ENCODE peak calls at places on chromosomes 5 and 9, in five cellular contexts. One of them, this sample, is unnamed.

GRCh38 chr9:23774266-23774665 is 51.8 kb downstream of the ELAVL2 start:
- DNase-seq in CD8-positive, alpha-beta memory T cell: no peak
- DNase-seq in breast epithelium: no peak
- DNase-seq in IMR-90: no peak
- DNase-seq in PC-9: no peak
- DNase-seq in this sample: no peak

GRCh38 chr5:168770036-168770498 is 190.9 kb upstream of the PANK3 start:
- DNase-seq in breast epithelium: no peak
- DNase-seq in IMR-90: no peak
- DNase-seq in CD8-positive, alpha-beta memory T cell: no peak
- DNase-seq in PC-9: no peak
- DNase-seq in this sample: no peak

GRCh38 chr5:81545911-81546310 is 152.0 kb upstream of the ACOT12 start:
- DNase-seq in CD8-positive, alpha-beta memory T cell: no peak
- DNase-seq in IMR-90: no peak
- DNase-seq in PC-9: no peak
- DNase-seq in breast epithelium: no peak
- DNase-seq in this sample: no peak

GRCh38 chr5:6595405-6595804 is 37.4 kb downstream of the NSUN2 start:
- DNase-seq in PC-9: no peak
- DNase-seq in IMR-90: no peak
- DNase-seq in CD8-positive, alpha-beta memory T cell: no peak
- DNase-seq in breast epithelium: no peak
- DNase-seq in this sample: no peak

GRCh38 chr9:16133556-16134227 is 580.8 kb downstream of the CCDC171 start:
- DNase-seq in breast epithelium: no peak
- DNase-seq in IMR-90: peak
- DNase-seq in PC-9: peak
- DNase-seq in CD8-positive, alpha-beta memory T cell: peak
- DNase-seq in this sample: peak

GRCh38 chr9:93974151-93974550 is 19.0 kb upstream of the BARX1 start:
- DNase-seq in IMR-90: no peak
- DNase-seq in breast epithelium: no peak
- DNase-seq in CD8-positive, alpha-beta memory T cell: no peak
- DNase-seq in PC-9: no peak
- DNase-seq in this sample: no peak

GRCh38 chr9:112233769-112234168 is 58.7 kb upstream of the SUSD1 start:
- DNase-seq in PC-9: no peak
- DNase-seq in breast epithelium: no peak
- DNase-seq in CD8-positive, alpha-beta memory T cell: no peak
- DNase-seq in IMR-90: peak
- DNase-seq in this sample: no peak

GRCh38 chr5:88688242-88688959 is 194.6 kb downstream of the MEF2C start:
- DNase-seq in PC-9: no peak
- DNase-seq in breast epithelium: no peak
- DNase-seq in CD8-positive, alpha-beta memory T cell: no peak
- DNase-seq in IMR-90: no peak
- DNase-seq in this sample: no peak

GRCh38 chr5:546376-546908 is 22.2 kb upstream of the SLC9A3 start:
- DNase-seq in IMR-90: no peak
- DNase-seq in PC-9: no peak
- DNase-seq in breast epithelium: no peak
- DNase-seq in CD8-positive, alpha-beta memory T cell: no peak
- DNase-seq in this sample: no peak

GRCh38 chr9:130918870-130919558 is 20.0 kb downstream of the FIBCD1 start:
- DNase-seq in PC-9: no peak
- DNase-seq in IMR-90: no peak
- DNase-seq in CD8-positive, alpha-beta memory T cell: no peak
- DNase-seq in breast epithelium: no peak
- DNase-seq in this sample: no peak

GRCh38 chr5:103918668-103919367 is 356.2 kb upstream of the NUDT12 start:
- DNase-seq in IMR-90: peak
- DNase-seq in CD8-positive, alpha-beta memory T cell: no peak
- DNase-seq in breast epithelium: no peak
- DNase-seq in PC-9: no peak
- DNase-seq in this sample: peak

GRCh38 chr5:148976569-148977321 is 86.1 kb downstream of the SH3TC2 start:
- DNase-seq in PC-9: no peak
- DNase-seq in breast epithelium: no peak
- DNase-seq in CD8-positive, alpha-beta memory T cell: no peak
- DNase-seq in IMR-90: peak
- DNase-seq in this sample: no peak

GRCh38 chr9:134515026-134515821 is 126.4 kb upstream of the COL5A1 start:
- DNase-seq in CD8-positive, alpha-beta memory T cell: no peak
- DNase-seq in IMR-90: peak
- DNase-seq in PC-9: peak
- DNase-seq in breast epithelium: peak
- DNase-seq in this sample: no peak

GRCh38 chr9:100294341-100294740 is 58.4 kb downstream of the TEX10 start:
- DNase-seq in IMR-90: peak
- DNase-seq in CD8-positive, alpha-beta memory T cell: no peak
- DNase-seq in breast epithelium: no peak
- DNase-seq in PC-9: no peak
- DNase-seq in this sample: no peak

GRCh38 chr9:86642721-86643120 is 288.5 kb upstream of the TUT7 start:
- DNase-seq in IMR-90: no peak
- DNase-seq in breast epithelium: no peak
- DNase-seq in CD8-positive, alpha-beta memory T cell: no peak
- DNase-seq in PC-9: no peak
- DNase-seq in this sample: no peak

GRCh38 chr5:116536279-116537161 is 38.1 kb downstream of the SEMA6A start:
- DNase-seq in breast epithelium: no peak
- DNase-seq in PC-9: no peak
- DNase-seq in CD8-positive, alpha-beta memory T cell: no peak
- DNase-seq in IMR-90: no peak
- DNase-seq in this sample: no peak

GRCh38 chr5:17315710-17316221 is 98.3 kb downstream of the BASP1 start:
- DNase-seq in CD8-positive, alpha-beta memory T cell: no peak
- DNase-seq in IMR-90: peak
- DNase-seq in breast epithelium: no peak
- DNase-seq in PC-9: no peak
- DNase-seq in this sample: no peak

GRCh38 chr5:59562756-59563389 is 330.7 kb downstream of the PDE4D start:
- DNase-seq in IMR-90: peak
- DNase-seq in breast epithelium: no peak
- DNase-seq in CD8-positive, alpha-beta memory T cell: no peak
- DNase-seq in PC-9: peak
- DNase-seq in this sample: peak

GRCh38 chr5:55625603-55625875 is 86.6 kb downstream of the SLC38A9 start:
- DNase-seq in IMR-90: no peak
- DNase-seq in PC-9: no peak
- DNase-seq in breast epithelium: no peak
- DNase-seq in CD8-positive, alpha-beta memory T cell: no peak
- DNase-seq in this sample: no peak
- H3K27ac ChIP-seq in IMR-90: no peak
- H3K27ac ChIP-seq in PC-9: no peak
- H3K27ac ChIP-seq in breast epithelium: peak
- H3K27ac ChIP-seq in CD8-positive, alpha-beta memory T cell: no peak
- H3K27ac ChIP-seq in this sample: no peak

GRCh38 chr5:135013947-135014570 is 20.0 kb downstream of the PITX1 start:
- DNase-seq in IMR-90: peak
- DNase-seq in breast epithelium: peak
- DNase-seq in PC-9: no peak
- DNase-seq in CD8-positive, alpha-beta memory T cell: no peak
- DNase-seq in this sample: no peak
- H3K27ac ChIP-seq in IMR-90: no peak
- H3K27ac ChIP-seq in breast epithelium: peak
- H3K27ac ChIP-seq in PC-9: no peak
- H3K27ac ChIP-seq in CD8-positive, alpha-beta memory T cell: no peak
- H3K27ac ChIP-seq in this sample: no peak

GRCh38 chr9:115107701-115108100 is 10.3 kb downstream of the TNC start:
- DNase-seq in IMR-90: no peak
- DNase-seq in PC-9: no peak
- DNase-seq in breast epithelium: no peak
- DNase-seq in CD8-positive, alpha-beta memory T cell: no peak
- DNase-seq in this sample: no peak
- H3K27ac ChIP-seq in IMR-90: no peak
- H3K27ac ChIP-seq in PC-9: no peak
- H3K27ac ChIP-seq in breast epithelium: peak
- H3K27ac ChIP-seq in CD8-positive, alpha-beta memory T cell: no peak
- H3K27ac ChIP-seq in this sample: no peak

DNA sequence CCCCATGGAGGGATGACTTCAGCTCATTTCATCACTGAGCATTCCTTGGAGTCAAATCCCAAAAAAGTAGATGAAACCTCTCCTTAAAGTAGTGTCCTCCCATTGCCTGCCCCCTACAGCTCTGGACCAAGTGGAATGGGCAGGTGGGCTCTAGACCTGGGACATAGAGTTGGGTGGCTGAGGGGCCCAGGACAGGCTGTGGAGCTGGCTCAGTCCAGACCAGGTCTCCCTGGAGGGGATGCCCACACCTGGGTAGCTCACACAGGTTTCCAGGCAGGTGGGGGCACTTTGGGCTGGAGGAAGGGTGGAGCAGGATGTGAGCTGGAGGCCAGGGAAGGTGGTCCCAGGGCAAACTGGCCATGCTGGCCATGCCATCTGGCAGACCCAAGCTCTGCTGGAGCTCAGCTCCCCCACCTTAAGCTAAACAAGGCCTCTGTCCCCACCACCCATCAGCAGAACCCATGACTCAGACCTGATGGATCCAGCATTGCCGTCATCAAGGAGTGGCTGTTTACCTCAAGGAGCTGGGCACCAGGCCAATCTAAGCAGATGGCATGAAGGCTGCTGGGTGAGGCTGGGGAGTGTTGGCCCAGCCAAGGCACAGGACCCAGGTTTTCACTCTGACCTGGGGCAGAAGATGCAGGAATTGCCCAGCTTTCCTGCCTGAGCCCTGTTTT is 6.2 kb upstream of the SPINK4 start:
- DNase-seq in IMR-90: peak
- DNase-seq in breast epithelium: peak
- DNase-seq in PC-9: peak
- DNase-seq in CD8-positive, alpha-beta memory T cell: no peak
- DNase-seq in this sample: no peak
- H3K27ac ChIP-seq in IMR-90: peak
- H3K27ac ChIP-seq in breast epithelium: peak
- H3K27ac ChIP-seq in PC-9: peak
- H3K27ac ChIP-seq in CD8-positive, alpha-beta memory T cell: no peak
- H3K27ac ChIP-seq in this sample: no peak

GRCh38 chr5:112228672-112229071 is 190.4 kb downstream of the EPB41L4A start:
- DNase-seq in PC-9: peak
- DNase-seq in CD8-positive, alpha-beta memory T cell: no peak
- DNase-seq in IMR-90: peak
- DNase-seq in breast epithelium: peak
- DNase-seq in this sample: no peak
- H3K27ac ChIP-seq in PC-9: peak
- H3K27ac ChIP-seq in CD8-positive, alpha-beta memory T cell: no peak
- H3K27ac ChIP-seq in IMR-90: no peak
- H3K27ac ChIP-seq in breast epithelium: peak
- H3K27ac ChIP-seq in this sample: no peak

DNA sequence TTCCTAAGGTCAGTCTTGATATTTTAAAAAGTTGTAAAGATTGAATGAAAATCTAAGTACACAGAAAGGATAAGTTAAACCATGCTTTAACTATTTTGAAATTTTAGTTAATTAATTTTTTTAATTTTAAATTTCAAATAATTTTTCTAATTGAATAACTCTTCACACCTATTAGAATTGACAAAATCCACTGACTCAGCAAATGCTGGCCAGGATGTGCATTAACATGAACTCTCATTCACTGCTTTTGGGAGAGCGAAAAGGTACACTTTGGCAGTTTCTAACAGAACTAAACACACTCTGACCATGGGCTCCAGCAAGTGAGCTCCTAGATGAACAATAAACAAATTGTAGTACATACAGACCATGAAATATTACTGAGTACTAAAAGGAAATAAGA is 209.5 kb downstream of the PTPRD start:
- DNase-seq in IMR-90: no peak
- DNase-seq in breast epithelium: no peak
- DNase-seq in CD8-positive, alpha-beta memory T cell: no peak
- DNase-seq in PC-9: no peak
- DNase-seq in this sample: no peak
- H3K27ac ChIP-seq in IMR-90: no peak
- H3K27ac ChIP-seq in breast epithelium: no peak
- H3K27ac ChIP-seq in CD8-positive, alpha-beta memory T cell: no peak
- H3K27ac ChIP-seq in PC-9: no peak
- H3K27ac ChIP-seq in this sample: no peak

DNA sequence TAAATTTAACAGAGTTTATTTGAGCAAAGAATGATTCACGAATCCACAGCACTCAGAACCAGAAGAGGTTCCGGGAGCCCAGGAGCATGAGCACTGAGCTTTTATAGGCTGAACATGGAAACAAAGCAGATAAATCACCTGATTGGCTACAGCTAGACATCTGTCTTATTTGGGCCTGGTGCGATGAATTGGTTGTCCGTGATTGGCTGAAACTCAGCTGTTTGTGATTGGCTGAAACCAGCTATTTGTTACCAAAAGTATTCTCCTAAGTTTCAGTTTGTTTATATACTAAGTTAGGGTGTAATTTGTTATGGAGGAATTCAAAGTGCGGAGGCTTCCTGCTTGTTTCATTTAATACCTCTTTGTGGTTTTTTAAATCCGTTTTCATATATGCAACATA is 15.8 kb upstream of the LCP2 start:
- DNase-seq in PC-9: no peak
- DNase-seq in CD8-positive, alpha-beta memory T cell: peak
- DNase-seq in IMR-90: no peak
- DNase-seq in breast epithelium: no peak
- DNase-seq in this sample: no peak
- H3K27ac ChIP-seq in PC-9: no peak
- H3K27ac ChIP-seq in CD8-positive, alpha-beta memory T cell: no peak
- H3K27ac ChIP-seq in IMR-90: no peak
- H3K27ac ChIP-seq in breast epithelium: no peak
- H3K27ac ChIP-seq in this sample: no peak

GRCh38 chr5:146173597-146173996 is 8.9 kb downstream of the LARS1 start:
- DNase-seq in IMR-90: no peak
- DNase-seq in breast epithelium: no peak
- DNase-seq in PC-9: no peak
- DNase-seq in CD8-positive, alpha-beta memory T cell: no peak
- DNase-seq in this sample: no peak

DNA sequence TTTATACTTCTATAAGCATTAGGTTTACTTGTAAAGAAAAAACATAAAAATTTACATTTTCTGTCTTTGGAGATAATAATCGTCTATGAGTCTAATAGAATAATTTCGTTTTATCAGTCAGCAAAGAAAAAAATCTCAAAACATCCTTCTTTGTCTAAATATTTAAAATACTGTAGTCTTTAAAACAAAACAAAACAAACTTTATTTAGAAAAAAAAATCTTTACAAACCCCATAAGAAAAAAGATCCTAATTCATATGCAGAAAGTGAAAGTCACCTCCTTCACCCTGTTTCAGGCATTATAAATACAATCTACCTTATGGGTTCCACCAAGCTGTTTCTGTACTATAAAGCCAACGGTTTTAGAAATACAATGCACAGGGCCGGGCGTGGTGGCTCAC is 5.6 kb downstream of the LARS1 start:
- DNase-seq in PC-9: no peak
- DNase-seq in breast epithelium: no peak
- DNase-seq in CD8-positive, alpha-beta memory T cell: no peak
- DNase-seq in IMR-90: no peak
- DNase-seq in this sample: no peak
- H3K27ac ChIP-seq in PC-9: no peak
- H3K27ac ChIP-seq in breast epithelium: no peak
- H3K27ac ChIP-seq in CD8-positive, alpha-beta memory T cell: no peak
- H3K27ac ChIP-seq in IMR-90: no peak
- H3K27ac ChIP-seq in this sample: no peak

This sample was measured in neuronal stem cell.